ENCODE peak calls at places on chromosome 2, in nine cellular contexts. One of them, this sample, is unnamed.

GRCh38 chr2:84478867-84479266 is 19.8 kb upstream of the SUCLG1 start:
- DNase-seq in adrenal gland: no peak
- DNase-seq in A549: no peak
- DNase-seq in HCT116: no peak
- DNase-seq in body of pancreas: no peak
- DNase-seq in GM12878: no peak
- DNase-seq in Peyer's patch: no peak
- DNase-seq in tibial nerve: no peak
- DNase-seq in testis: no peak
- DNase-seq in this sample: no peak

GRCh38 chr2:238117199-238118154 is 17.3 kb downstream of the ESPNL start:
- DNase-seq in adrenal gland: no peak
- DNase-seq in A549: no peak
- DNase-seq in HCT116: no peak
- DNase-seq in body of pancreas: no peak
- DNase-seq in GM12878: no peak
- DNase-seq in Peyer's patch: peak
- DNase-seq in tibial nerve: no peak
- DNase-seq in testis: no peak
- DNase-seq in this sample: no peak

GRCh38 chr2:40410695-40411094 is 41.2 kb downstream of the SLC8A1 start:
- DNase-seq in adrenal gland: no peak
- DNase-seq in A549: no peak
- DNase-seq in HCT116: no peak
- DNase-seq in body of pancreas: no peak
- DNase-seq in GM12878: no peak
- DNase-seq in Peyer's patch: no peak
- DNase-seq in tibial nerve: no peak
- DNase-seq in testis: no peak
- DNase-seq in this sample: no peak

GRCh38 chr2:161283926-161284325 is 24.3 kb upstream of the PSMD14 start:
- DNase-seq in adrenal gland: no peak
- DNase-seq in A549: no peak
- DNase-seq in HCT116: no peak
- DNase-seq in body of pancreas: no peak
- DNase-seq in GM12878: no peak
- DNase-seq in Peyer's patch: no peak
- DNase-seq in tibial nerve: no peak
- DNase-seq in testis: no peak
- DNase-seq in this sample: no peak

GRCh38 chr2:169050476-169051240 is 18.7 kb upstream of the DHRS9 start:
- DNase-seq in adrenal gland: no peak
- DNase-seq in A549: peak
- DNase-seq in HCT116: no peak
- DNase-seq in body of pancreas: no peak
- DNase-seq in GM12878: no peak
- DNase-seq in Peyer's patch: no peak
- DNase-seq in tibial nerve: no peak
- DNase-seq in testis: no peak
- DNase-seq in this sample: no peak

GRCh38 chr2:125169022-125169763 is 1144.1 kb downstream of the CNTNAP5 start:
- DNase-seq in adrenal gland: no peak
- DNase-seq in A549: no peak
- DNase-seq in HCT116: no peak
- DNase-seq in body of pancreas: no peak
- DNase-seq in GM12878: no peak
- DNase-seq in Peyer's patch: no peak
- DNase-seq in tibial nerve: no peak
- DNase-seq in testis: no peak
- DNase-seq in this sample: no peak

GRCh38 chr2:220510668-220511067 is 883.2 kb downstream of the SLC4A3 start:
- DNase-seq in adrenal gland: no peak
- DNase-seq in A549: no peak
- DNase-seq in HCT116: no peak
- DNase-seq in body of pancreas: no peak
- DNase-seq in GM12878: no peak
- DNase-seq in Peyer's patch: no peak
- DNase-seq in tibial nerve: no peak
- DNase-seq in testis: no peak
- DNase-seq in this sample: no peak

GRCh38 chr2:168912466-168913170 is 11.5 kb downstream of the G6PC2 start:
- DNase-seq in adrenal gland: no peak
- DNase-seq in A549: no peak
- DNase-seq in HCT116: no peak
- DNase-seq in body of pancreas: peak
- DNase-seq in GM12878: no peak
- DNase-seq in Peyer's patch: peak
- DNase-seq in tibial nerve: no peak
- DNase-seq in testis: peak
- DNase-seq in this sample: peak

DNA sequence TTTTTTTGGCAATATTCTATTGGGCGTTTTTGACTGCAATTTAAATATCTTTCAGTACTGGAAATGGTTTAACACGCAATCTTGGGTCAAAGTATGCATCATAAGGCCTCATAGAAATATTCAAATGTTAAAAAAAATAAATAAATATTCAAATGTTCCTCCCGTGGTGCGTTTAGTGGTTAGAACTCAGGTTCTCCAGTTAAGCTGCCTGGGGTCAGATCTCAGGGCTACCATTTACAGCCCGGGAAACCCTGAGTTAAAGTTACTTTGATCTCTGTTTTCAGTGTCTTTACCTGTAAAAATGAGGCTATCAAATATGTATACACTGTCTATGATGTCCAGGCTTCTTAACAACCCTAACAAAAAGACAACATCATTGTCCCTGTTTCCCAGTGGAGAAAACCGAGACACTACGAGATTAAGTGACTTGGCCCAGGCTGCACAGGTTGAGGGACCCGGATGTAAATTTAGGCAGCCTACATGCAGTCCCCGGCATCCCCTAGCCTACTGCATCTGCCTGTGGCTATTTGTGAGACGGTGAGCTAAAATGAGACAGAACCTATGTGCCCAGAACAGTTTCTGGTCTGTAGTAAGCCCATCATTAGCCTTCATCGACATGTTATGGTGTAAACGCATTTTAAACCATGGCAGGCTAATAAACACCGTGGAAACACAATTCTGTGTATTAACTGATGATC is 1.7 kb downstream of the FHL2 start:
- DNase-seq in adrenal gland: no peak
- DNase-seq in A549: peak
- DNase-seq in HCT116: peak
- DNase-seq in body of pancreas: no peak
- DNase-seq in GM12878: no peak
- DNase-seq in Peyer's patch: no peak
- DNase-seq in tibial nerve: no peak
- DNase-seq in testis: peak
- DNase-seq in this sample: no peak
- TF ChIP-seq POLR2A in adrenal gland: no peak
- TF ChIP-seq POLR2A in A549: no peak
- TF ChIP-seq POLR2A in HCT116: no peak
- TF ChIP-seq POLR2A in body of pancreas: no peak
- TF ChIP-seq POLR2A in GM12878: no peak
- TF ChIP-seq POLR2A in Peyer's patch: peak
- TF ChIP-seq POLR2A in tibial nerve: no peak
- TF ChIP-seq POLR2A in testis: no peak
- TF ChIP-seq POLR2A in this sample: no peak

GRCh38 chr2:47905454-47906260 is 641 bp downstream of the FBXO11 start:
- DNase-seq in adrenal gland: peak
- DNase-seq in A549: no peak
- DNase-seq in HCT116: no peak
- DNase-seq in body of pancreas: peak
- DNase-seq in GM12878: no peak
- DNase-seq in Peyer's patch: peak
- DNase-seq in tibial nerve: peak
- DNase-seq in testis: peak
- DNase-seq in this sample: peak

GRCh38 chr2:47904903-47905453 is 1.3 kb downstream of the FBXO11 start:
- DNase-seq in adrenal gland: peak
- DNase-seq in A549: peak
- DNase-seq in HCT116: no peak
- DNase-seq in body of pancreas: peak
- DNase-seq in GM12878: no peak
- DNase-seq in Peyer's patch: peak
- DNase-seq in tibial nerve: peak
- DNase-seq in testis: peak
- DNase-seq in this sample: peak

GRCh38 chr2:47907097-47907781 is 941 bp upstream of the FBXO11 start:
- DNase-seq in adrenal gland: no peak
- DNase-seq in A549: no peak
- DNase-seq in HCT116: no peak
- DNase-seq in body of pancreas: peak
- DNase-seq in GM12878: no peak
- DNase-seq in Peyer's patch: no peak
- DNase-seq in tibial nerve: peak
- DNase-seq in testis: peak
- DNase-seq in this sample: peak

GRCh38 chr2:47908682-47909081 is 2.4 kb upstream of the FBXO11 start:
- DNase-seq in adrenal gland: no peak
- DNase-seq in A549: no peak
- DNase-seq in HCT116: no peak
- DNase-seq in body of pancreas: no peak
- DNase-seq in GM12878: no peak
- DNase-seq in Peyer's patch: no peak
- DNase-seq in tibial nerve: no peak
- DNase-seq in testis: no peak
- DNase-seq in this sample: no peak

DNA sequence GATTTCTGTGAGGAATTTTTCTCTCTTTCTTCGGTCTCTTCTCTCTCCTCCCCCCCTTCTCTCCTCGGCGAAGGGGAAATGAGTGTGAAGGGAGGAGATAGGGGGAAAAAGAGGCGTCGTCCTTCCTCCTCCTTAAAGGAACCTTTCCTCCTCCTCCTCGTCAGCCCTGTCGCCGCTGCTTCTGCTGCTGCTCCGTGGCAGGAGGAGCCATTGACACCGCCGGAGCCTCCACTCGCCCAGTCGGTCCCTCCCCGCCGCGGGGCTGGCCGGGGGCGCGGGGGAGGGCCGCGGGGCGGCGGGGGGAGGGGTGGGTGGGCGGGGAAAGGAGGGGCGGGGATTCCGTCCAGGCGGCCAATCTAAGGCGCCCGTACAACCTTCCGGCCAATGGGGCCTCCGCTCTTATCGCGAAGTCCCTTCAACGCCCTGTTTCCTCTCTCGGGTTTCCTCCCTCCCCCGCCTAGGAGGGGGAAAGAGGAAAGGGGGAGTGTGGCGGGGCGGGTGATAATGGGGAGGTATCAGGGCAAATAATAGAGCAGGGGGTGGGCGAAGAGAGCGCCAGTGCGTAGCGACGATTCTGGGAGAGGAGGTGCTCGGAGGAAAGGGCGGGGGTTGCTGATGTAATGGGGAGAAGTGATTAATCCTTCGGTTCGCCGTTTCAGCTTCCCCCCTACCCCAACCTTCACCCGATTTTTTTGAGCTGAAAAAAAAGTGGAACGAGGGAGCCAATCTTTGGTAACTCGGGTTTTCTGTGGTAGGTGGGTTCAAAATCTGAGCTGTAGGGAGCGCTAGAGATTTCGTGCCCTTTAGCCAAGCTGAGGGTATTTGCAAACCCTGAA is at the start of gene FBXO11:
- DNase-seq in adrenal gland: peak
- DNase-seq in A549: peak
- DNase-seq in HCT116: peak
- DNase-seq in body of pancreas: peak
- DNase-seq in GM12878: peak
- DNase-seq in Peyer's patch: peak
- DNase-seq in tibial nerve: peak
- DNase-seq in testis: peak
- DNase-seq in this sample: peak
- TF ChIP-seq POLR2A in adrenal gland: peak
- TF ChIP-seq POLR2A in A549: peak
- TF ChIP-seq POLR2A in HCT116: peak
- TF ChIP-seq POLR2A in body of pancreas: peak
- TF ChIP-seq POLR2A in GM12878: peak
- TF ChIP-seq POLR2A in Peyer's patch: peak
- TF ChIP-seq POLR2A in tibial nerve: peak
- TF ChIP-seq POLR2A in testis: peak
- TF ChIP-seq POLR2A in this sample: peak

GRCh38 chr2:9536504-9536903 is 19.1 kb downstream of the ADAM17 start:
- DNase-seq in adrenal gland: no peak
- DNase-seq in A549: peak
- DNase-seq in HCT116: no peak
- DNase-seq in body of pancreas: no peak
- DNase-seq in GM12878: no peak
- DNase-seq in Peyer's patch: no peak
- DNase-seq in tibial nerve: no peak
- DNase-seq in testis: no peak
- DNase-seq in this sample: no peak

GRCh38 chr2:9543557-9543956 is 12.1 kb downstream of the ADAM17 start:
- DNase-seq in adrenal gland: no peak
- DNase-seq in A549: no peak
- DNase-seq in HCT116: no peak
- DNase-seq in body of pancreas: no peak
- DNase-seq in GM12878: no peak
- DNase-seq in Peyer's patch: no peak
- DNase-seq in tibial nerve: no peak
- DNase-seq in testis: no peak
- DNase-seq in this sample: no peak

GRCh38 chr2:9535177-9535576 is 20.5 kb downstream of the ADAM17 start:
- DNase-seq in adrenal gland: no peak
- DNase-seq in A549: no peak
- DNase-seq in HCT116: no peak
- DNase-seq in body of pancreas: no peak
- DNase-seq in GM12878: no peak
- DNase-seq in Peyer's patch: no peak
- DNase-seq in tibial nerve: no peak
- DNase-seq in testis: no peak
- DNase-seq in this sample: no peak

GRCh38 chr2:9538000-9538507 is 17.6 kb downstream of the ADAM17 start:
- DNase-seq in adrenal gland: no peak
- DNase-seq in A549: peak
- DNase-seq in HCT116: no peak
- DNase-seq in body of pancreas: no peak
- DNase-seq in GM12878: no peak
- DNase-seq in Peyer's patch: no peak
- DNase-seq in tibial nerve: no peak
- DNase-seq in testis: no peak
- DNase-seq in this sample: no peak

GRCh38 chr2:9539530-9539929 is 16.1 kb downstream of the ADAM17 start:
- DNase-seq in adrenal gland: no peak
- DNase-seq in A549: no peak
- DNase-seq in HCT116: no peak
- DNase-seq in body of pancreas: no peak
- DNase-seq in GM12878: no peak
- DNase-seq in Peyer's patch: no peak
- DNase-seq in tibial nerve: no peak
- DNase-seq in testis: no peak
- DNase-seq in this sample: no peak
- TF ChIP-seq POLR2A in adrenal gland: no peak
- TF ChIP-seq POLR2A in A549: no peak
- TF ChIP-seq POLR2A in HCT116: no peak
- TF ChIP-seq POLR2A in body of pancreas: no peak
- TF ChIP-seq POLR2A in GM12878: no peak
- TF ChIP-seq POLR2A in Peyer's patch: no peak
- TF ChIP-seq POLR2A in tibial nerve: no peak
- TF ChIP-seq POLR2A in testis: no peak
- TF ChIP-seq POLR2A in this sample: no peak

DNA sequence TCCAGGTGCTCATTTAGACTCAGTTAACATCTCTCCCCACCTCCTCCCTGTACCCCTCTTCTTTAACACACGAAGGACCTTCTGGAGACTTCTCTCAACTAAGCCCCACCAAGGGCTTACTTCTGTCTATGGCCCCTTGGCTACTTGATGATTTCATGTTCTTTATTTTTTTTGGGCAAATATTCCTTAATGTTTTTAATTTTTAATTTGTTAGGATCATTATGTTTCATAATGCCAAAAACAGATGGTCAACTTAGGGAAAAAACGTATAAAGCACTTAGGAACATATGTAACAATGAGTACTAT is 25.9 kb downstream of the IL37 start:
- DNase-seq in adrenal gland: no peak
- DNase-seq in A549: no peak
- DNase-seq in HCT116: no peak
- DNase-seq in body of pancreas: no peak
- DNase-seq in GM12878: no peak
- DNase-seq in Peyer's patch: no peak
- DNase-seq in tibial nerve: no peak
- DNase-seq in testis: no peak
- DNase-seq in this sample: no peak
- TF ChIP-seq POLR2A in adrenal gland: no peak
- TF ChIP-seq POLR2A in A549: no peak
- TF ChIP-seq POLR2A in HCT116: no peak
- TF ChIP-seq POLR2A in body of pancreas: no peak
- TF ChIP-seq POLR2A in GM12878: no peak
- TF ChIP-seq POLR2A in Peyer's patch: no peak
- TF ChIP-seq POLR2A in tibial nerve: no peak
- TF ChIP-seq POLR2A in testis: no peak
- TF ChIP-seq POLR2A in this sample: no peak